ENCODE peak calls at places on chromosome X, in eight cellular contexts. D is stromal cell of bone marrow, A is breast epithelium, B is GM13976, K is T-helper 1 cell, T is hypothalamus, J is HFF-Myc, C is anterior cingulate cortex. R is an unnamed sample.

GRCh38 chrX:153649178-153649914 is 2.3 kb downstream of the DUSP9 start:
- DNase-seq in D (no peak), A (no peak), B (peak), K (peak), T (no peak), J (no peak), C (no peak), R (no peak)

GRCh38 chrX:44748014-44748413 is 95.8 kb upstream of the DUSP21 start:
- DNase-seq in D (peak), A (no peak), B (no peak), K (no peak), T (no peak), J (no peak), C (no peak), R (no peak)

GRCh38 chrX:47321386-47321785 is 49.0 kb upstream of the ZNF157 start:
- DNase-seq in D (no peak), A (peak), B (no peak), K (no peak), T (peak), J (peak), C (peak), R (no peak)

GRCh38 chrX:115448146-115448545 is 112.8 kb upstream of the PLS3 start:
- DNase-seq in D (no peak), A (no peak), B (no peak), K (no peak), T (no peak), J (no peak), C (no peak), R (no peak)

GRCh38 chrX:153055827-153056748 is at the start of gene PNMA3:
- DNase-seq in D (no peak), A (no peak), B (no peak), K (no peak), T (no peak), J (no peak), C (no peak), R (no peak)

GRCh38 chrX:49995021-49995731 is 72.8 kb downstream of the CLCN5 start:
- DNase-seq in D (peak), A (no peak), B (no peak), K (no peak), T (no peak), J (peak), C (no peak), R (no peak)

GRCh38 chrX:18537068-18537467 is 111.7 kb downstream of the CDKL5 start:
- DNase-seq in D (no peak), A (no peak), B (peak), K (no peak), T (no peak), J (no peak), C (no peak), R (no peak)

GRCh38 chrX:7019555-7019954 is 128.0 kb upstream of the STS start:
- DNase-seq in D (no peak), A (no peak), B (no peak), K (no peak), T (no peak), J (no peak), C (no peak), R (no peak)

GRCh38 chrX:13716905-13717304 is 17.5 kb downstream of the TRAPPC2 start:
- DNase-seq in D (no peak), A (no peak), B (no peak), K (peak), T (no peak), J (no peak), C (no peak), R (no peak)

GRCh38 chrX:30643313-30643821 is 9.9 kb upstream of the GK start:
- DNase-seq in D (no peak), A (no peak), B (no peak), K (peak), T (no peak), J (no peak), C (no peak), R (no peak)

GRCh38 chrX:1164322-1165288 is 47.8 kb downstream of the CRLF2 start:
- DNase-seq in D (no peak), A (no peak), B (peak), K (no peak), T (no peak), J (no peak), C (no peak), R (no peak)

GRCh38 chrX:122641826-122642225 is 542.3 kb upstream of the GRIA3 start:
- DNase-seq in D (peak), A (no peak), B (no peak), K (no peak), T (no peak), J (no peak), C (no peak), R (no peak)

GRCh38 chrX:51837926-51838325 is 55.5 kb upstream of the MAGED1 start:
- DNase-seq in D (peak), A (peak), B (no peak), K (no peak), T (no peak), J (peak), C (no peak), R (no peak)

GRCh38 chrX:46456125-46456922 is 88.9 kb downstream of the ZNF674 start:
- DNase-seq in D (no peak), A (peak), B (no peak), K (no peak), T (no peak), J (no peak), C (no peak), R (no peak)

GRCh38 chrX:131762802-131763234 is 218.9 kb downstream of the OR13H1 start:
- DNase-seq in D (no peak), A (peak), B (peak), K (peak), T (no peak), J (no peak), C (no peak), R (peak)

GRCh38 chrX:103151799-103152198 is 58.9 kb upstream of the NXF3 start:
- DNase-seq in D (no peak), A (no peak), B (no peak), K (no peak), T (no peak), J (no peak), C (no peak), R (no peak)

GRCh38 chrX:8743126-8743732 is 11.3 kb upstream of the ANOS1 start:
- DNase-seq in D (no peak), A (no peak), B (peak), K (peak), T (no peak), J (no peak), C (no peak), R (no peak)

GRCh38 chrX:78119521-78120227 is 15.6 kb downstream of the PGK1 start:
- DNase-seq in D (no peak), A (no peak), B (no peak), K (no peak), T (no peak), J (no peak), C (no peak), R (no peak)

GRCh38 chrX:37958493-37959211 is 47.7 kb upstream of the SYTL5 start:
- DNase-seq in D (no peak), A (no peak), B (no peak), K (no peak), T (no peak), J (no peak), C (no peak), R (no peak)

GRCh38 chrX:38474543-38474942 is 86.8 kb upstream of the TSPAN7 start:
- DNase-seq in D (no peak), A (no peak), B (no peak), K (no peak), T (no peak), J (no peak), C (no peak), R (no peak)

GRCh38 chrX:24619647-24620046 is 27.5 kb downstream of the PCYT1B start:
- DNase-seq in D (peak), A (no peak), B (no peak), K (no peak), T (peak), J (peak), C (no peak), R (no peak)

GRCh38 chrX:38260231-38260630 is 39.6 kb upstream of the SRPX start:
- DNase-seq in D (no peak), A (no peak), B (peak), K (no peak), T (no peak), J (no peak), C (no peak), R (no peak)

GRCh38 chrX:33198561-33199279 is 12.6 kb downstream of the DMD start:
- DNase-seq in D (no peak), A (no peak), B (no peak), K (no peak), T (no peak), J (no peak), C (no peak), R (no peak)

GRCh38 chrX:82912401-82912800 is 595.7 kb upstream of the POU3F4 start:
- DNase-seq in D (no peak), A (no peak), B (no peak), K (no peak), T (no peak), J (no peak), C (no peak), R (no peak)

GRCh38 chrX:23936198-23936597 is 28.4 kb downstream of the CXorf58 start:
- DNase-seq in D (no peak), A (no peak), B (no peak), K (no peak), T (no peak), J (no peak), C (no peak), R (no peak)

GRCh38 chrX:130539721-130540321 is 138.0 kb downstream of the RBMX2 start:
- DNase-seq in D (peak), A (no peak), B (peak), K (peak), T (no peak), J (no peak), C (no peak), R (no peak)

GRCh38 chrX:140050906-140051305 is 85.6 kb upstream of the CXorf66 start:
- DNase-seq in D (no peak), A (no peak), B (no peak), K (no peak), T (no peak), J (no peak), C (no peak), R (no peak)

GRCh38 chrX:150508461-150509367 is 59.7 kb upstream of the MTM1 start:
- DNase-seq in D (no peak), A (peak), B (no peak), K (no peak), T (peak), J (no peak), C (peak), R (no peak)

GRCh38 chrX:101051549-101052302 is at the start of gene TRMT2B:
- DNase-seq in D (peak), A (peak), B (peak), K (peak), T (peak), J (peak), C (peak), R (peak)

GRCh38 chrX:100654256-100654655 is 10.3 kb downstream of the SRPX2 start:
- DNase-seq in D (no peak), A (no peak), B (no peak), K (no peak), T (no peak), J (no peak), C (no peak), R (no peak)

R was measured in GM12878.